ENCODE peak calls at places on chromosomes 13 and 19, in six cellular contexts. W, P, U, N, H and O are unnamed samples.

GRCh38 chr19:32189956-32190706 is 155.3 kb upstream of the ZNF507 start:
- DNase-seq in W (no peak), P (no peak), U (no peak), N (no peak), H (no peak), O (no peak)

GRCh38 chr19:8085606-8086464 is 33.3 kb downstream of the CCL25 start:
- DNase-seq in W (peak; percentile 44), P (peak; percentile 77), U (no peak), N (peak; percentile 75), H (no peak), O (no peak)

GRCh38 chr13:46620029-46620428 is 67.1 kb downstream of the LRCH1 start:
- DNase-seq in W (no peak), P (no peak), U (no peak), N (no peak), H (no peak), O (no peak)

GRCh38 chr19:18149596-18149975 is 3.4 kb upstream of the PIK3R2 start:
- DNase-seq in W (no peak), P (no peak), U (no peak), N (no peak), H (no peak), O (no peak)

GRCh38 chr19:30686911-30687566 is 314.9 kb downstream of the ZNF536 start:
- DNase-seq in W (no peak), P (no peak), U (peak; percentile 25), N (no peak), H (no peak), O (no peak)

GRCh38 chr13:80164451-80164850 is 176.5 kb downstream of the SPRY2 start:
- DNase-seq in W (no peak), P (no peak), U (no peak), N (no peak), H (no peak), O (no peak)

GRCh38 chr13:41032646-41033396 is 13.7 kb upstream of the ELF1 start:
- DNase-seq in W (no peak), P (no peak), U (no peak), N (no peak), H (no peak), O (peak; percentile 34)

GRCh38 chr13:80952158-80952557 is 611.2 kb upstream of the SPRY2 start:
- DNase-seq in W (no peak), P (no peak), U (no peak), N (no peak), H (no peak), O (no peak)

GRCh38 chr19:18951721-18952281 is 10.8 kb upstream of the HOMER3 start:
- DNase-seq in W (peak; percentile 70), P (peak; percentile 88), U (no peak), N (no peak), H (no peak), O (peak; percentile 87)

GRCh38 chr13:40094056-40094455 is 438.6 kb downstream of the COG6 start:
- DNase-seq in W (no peak), P (peak; percentile 13), U (no peak), N (no peak), H (no peak), O (no peak)

GRCh38 chr13:31377946-31378345 is 178.2 kb downstream of the B3GLCT start:
- DNase-seq in W (no peak), P (no peak), U (no peak), N (no peak), H (no peak), O (no peak)

GRCh38 chr19:33641956-33642498 is 20.3 kb downstream of the CHST8 start:
- DNase-seq in W (no peak), P (no peak), U (no peak), N (no peak), H (no peak), O (no peak)

GRCh38 chr13:108267338-108267737 is 2.2 kb upstream of the TNFSF13B start:
- DNase-seq in W (no peak), P (no peak), U (no peak), N (no peak), H (no peak), O (no peak)

GRCh38 chr13:50450279-50450678 is 393.2 kb downstream of the DLEU7 start:
- DNase-seq in W (no peak), P (no peak), U (no peak), N (no peak), H (no peak), O (no peak)

GRCh38 chr13:112066624-112067004 is 335 bp upstream of the SOX1 start:
- DNase-seq in W (no peak), P (no peak), U (peak; percentile 92), N (peak; percentile 47), H (no peak), O (peak; percentile 34)

GRCh38 chr19:45717131-45717982 is 13.3 kb downstream of the FBXO46 start:
- DNase-seq in W (peak; percentile 99), P (peak; percentile 97), U (peak; percentile 100), N (peak; percentile 100), H (peak; percentile 96), O (peak; percentile 100)

DNA sequence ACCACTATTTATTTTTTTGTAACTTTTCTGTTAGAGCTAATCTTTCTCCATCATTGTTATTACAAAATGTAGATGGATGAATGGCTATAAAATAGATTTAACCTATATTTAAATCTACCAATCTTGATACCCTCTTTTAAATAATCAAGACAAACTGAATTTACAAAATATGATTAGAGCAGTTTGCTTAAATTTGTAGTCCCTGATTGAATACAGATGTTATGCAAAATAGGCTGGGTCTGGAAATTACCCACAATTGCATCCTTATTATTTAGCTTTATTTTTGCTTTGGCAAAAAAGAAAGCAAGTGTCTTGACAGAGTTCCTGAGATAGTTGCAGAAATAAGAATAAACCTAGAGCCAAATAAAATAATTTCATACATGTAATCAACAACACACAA is 352.8 kb downstream of the KLF12 start:
- DNase-seq in W (no peak), P (no peak), U (no peak), N (no peak), H (no peak), O (no peak)
- H3K9me2 ChIP-seq in W (no peaks in the 10 kb centered on the region), P (no peaks in the 10 kb centered on the region), U (no peaks in the 10 kb centered on the region), N (no peaks in the 10 kb centered on the region), H (no peaks in the 10 kb centered on the region), O (no peaks in the 10 kb centered on the region)

GRCh38 chr19:10407102-10407501 is 3.8 kb upstream of the CDC37 start:
- DNase-seq in W (no peak), P (no peak), U (no peak), N (no peak), H (no peak), O (no peak)

GRCh38 chr19:10406191-10406590 is 2.8 kb upstream of the CDC37 start:
- DNase-seq in W (no peak), P (no peak), U (no peak), N (no peak), H (no peak), O (no peak)

GRCh38 chr19:10403137-10404021 is at the start of gene CDC37:
- DNase-seq in W (peak; percentile 96), P (peak; percentile 99), U (peak; percentile 98), N (peak; percentile 99), H (peak; percentile 93), O (peak; percentile 99)

GRCh38 chr19:10402441-10403038 is 802 bp downstream of the CDC37 start:
- DNase-seq in W (no peak), P (peak; percentile 58), U (peak; percentile 34), N (peak; percentile 47), H (no peak), O (peak; percentile 69)

GRCh38 chr19:10404888-10405808 is 1.8 kb upstream of the CDC37 start:
- DNase-seq in W (no peak), P (no peak), U (peak; percentile 55), N (peak; percentile 14), H (no peak), O (peak; percentile 46)
- TF ChIP-seq EZH2 in W (no peak), P (no peak), U (no peak), N (no peak), H (no peak), O (no peak)

GRCh38 chr13:98410591-98410990 is 166.3 kb downstream of the STK24 start:
- DNase-seq in W (no peak), P (no peak), U (no peak), N (no peak), H (no peak), O (no peak)

GRCh38 chr13:98409281-98409680 is 167.6 kb downstream of the STK24 start:
- DNase-seq in W (no peak), P (no peak), U (no peak), N (no peak), H (no peak), O (no peak)

GRCh38 chr13:98413796-98414195 is 163.1 kb downstream of the STK24 start:
- DNase-seq in W (no peak), P (no peak), U (peak; percentile 21), N (no peak), H (no peak), O (no peak)

GRCh38 chr13:98411013-98411412 is 165.9 kb downstream of the STK24 start:
- DNase-seq in W (no peak), P (no peak), U (no peak), N (no peak), H (no peak), O (no peak)

GRCh38 chr13:98411617-98412310 is 165.1 kb downstream of the STK24 start:
- DNase-seq in W (no peak), P (no peak), U (no peak), N (no peak), H (no peak), O (peak; percentile 27)
- H3K9me2 ChIP-seq in W (no peaks in the 10 kb centered on the region), P (no peaks in the 10 kb centered on the region), U (no peaks in the 10 kb centered on the region), N (no peaks in the 10 kb centered on the region), H (no peaks in the 10 kb centered on the region), O (no peaks in the 10 kb centered on the region)

DNA sequence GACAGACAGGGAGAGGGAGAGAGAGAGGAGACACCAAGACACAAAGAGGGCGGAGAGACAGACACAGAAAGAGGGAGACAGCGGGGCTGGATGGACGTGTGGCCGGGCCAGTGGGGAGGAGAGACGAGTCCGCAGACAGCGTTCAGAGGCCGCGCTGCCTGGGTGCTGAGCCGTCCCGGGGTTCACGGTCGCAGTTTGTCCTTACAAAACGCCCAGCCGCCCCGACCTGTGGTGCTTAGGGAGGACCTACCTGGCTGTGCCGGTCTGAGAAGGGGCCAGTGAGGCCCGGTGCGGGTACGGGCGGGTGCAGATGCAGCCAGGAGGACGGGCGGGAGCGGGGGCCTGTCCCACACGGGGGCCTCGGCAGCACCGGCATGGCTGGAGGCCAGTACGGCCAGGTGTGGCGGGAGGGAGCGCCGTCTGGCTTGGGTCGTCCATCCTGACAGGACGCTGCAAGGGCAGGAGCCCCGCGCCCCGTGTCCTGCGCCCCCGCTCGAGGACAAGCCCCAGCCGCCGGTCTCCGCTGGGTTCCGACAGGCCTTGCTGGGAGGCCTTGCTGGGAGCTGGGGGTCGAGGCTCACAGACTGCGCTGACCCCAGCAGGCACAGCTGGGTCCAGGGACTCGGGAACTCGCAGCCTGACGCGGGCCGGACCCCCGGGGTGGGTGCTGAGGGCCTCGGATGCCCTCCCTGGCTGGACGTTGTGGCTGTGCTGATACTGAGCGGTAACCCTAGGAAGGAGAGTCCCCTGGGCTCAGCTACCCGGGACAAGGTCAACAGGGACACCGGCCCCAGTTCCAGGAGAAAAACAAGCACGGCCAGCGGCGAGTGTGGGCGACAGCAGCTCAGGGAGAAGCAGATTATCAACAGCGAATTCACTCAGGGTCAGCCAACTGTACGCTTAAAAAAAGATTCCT is 5.3 kb upstream of the PROZ start:
- DNase-seq in W (peak; percentile 13), P (peak; percentile 18), U (peak; percentile 73), N (peak; percentile 71), H (no peak), O (peak; percentile 27)
- TF ChIP-seq EZH2 in W (no peak), P (no peak), U (peak; percentile 36), N (no peak), H (no peak), O (no peak)

DNA sequence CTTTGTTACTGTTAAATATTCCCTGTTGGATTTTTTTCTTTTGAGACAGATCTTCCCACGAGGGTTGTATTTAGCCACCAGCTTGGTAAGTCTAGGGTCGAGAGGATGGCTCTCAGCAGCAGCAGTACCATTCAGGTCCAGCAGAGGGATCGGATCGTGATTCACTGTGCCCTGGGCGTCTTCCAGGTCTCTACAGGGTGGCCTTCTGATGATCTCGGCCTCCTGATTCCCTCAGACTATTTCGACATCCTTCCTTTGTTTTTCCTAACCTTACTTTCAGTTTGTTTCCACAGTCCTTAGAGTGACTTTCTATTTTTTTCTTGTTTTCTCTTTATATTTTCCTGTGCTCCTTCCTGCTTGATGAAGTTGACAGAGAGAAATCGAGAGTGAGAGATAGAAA is 1436.9 kb downstream of the UQCRFS1 start:
- DNase-seq in W (peak; percentile 9), P (peak; percentile 25), U (peak; percentile 69), N (no peak), H (no peak), O (peak; percentile 68)
- H3K9me2 ChIP-seq in W (no peaks in the 10 kb centered on the region), P (no peaks in the 10 kb centered on the region), U (peaks cover 31% of the 10 kb centered on the region), N (no peaks in the 10 kb centered on the region), H (no peaks in the 10 kb centered on the region), O (no peaks in the 10 kb centered on the region)